ENCODE peak calls at places on chromosomes 7 and 10, in nine cellular contexts. D is left lung, N is GM23338, A is heart right ventricle, T is A673, I is IMR-90, R is cardiac muscle cell, B is ovary, Z is adrenal gland. V is an unnamed sample. For H3K36me3 and H3K27me3, the result is how much of the 10 kb centered on the place peaks cover.

GRCh38 chr10:128180843-128181242 is 54.6 kb upstream of the MKI67 start:
- DNase-seq in D (no peak), N (no peak), A (no peak), T (no peak), I (no peak), R (no peak), B (no peak), Z (no peak), V (no peak)

GRCh38 chr10:12103743-12104142 is 25.7 kb upstream of the SEC61A2 start:
- DNase-seq in D (no peak), N (no peak), A (no peak), T (no peak), I (no peak), R (no peak), B (no peak), Z (no peak), V (no peak)

GRCh38 chr10:68082815-68083395 is 7.8 kb upstream of the HERC4 start:
- DNase-seq in D (no peak), N (peak), A (no peak), T (peak), I (peak), R (no peak), B (no peak), Z (no peak), V (no peak)

GRCh38 chr7:100685049-100685605 is 8.9 kb downstream of the GIGYF1 start:
- DNase-seq in D (no peak), N (no peak), A (no peak), T (no peak), I (no peak), R (no peak), B (no peak), Z (no peak), V (no peak)

GRCh38 chr10:4541292-4541691 is 284.7 kb upstream of the AKR1E2 start:
- DNase-seq in D (no peak), N (no peak), A (no peak), T (no peak), I (peak), R (no peak), B (no peak), Z (no peak), V (peak)

GRCh38 chr7:31373337-31374289 is 33.1 kb upstream of the NEUROD6 start:
- DNase-seq in D (no peak), N (peak), A (no peak), T (peak), I (peak), R (peak), B (no peak), Z (peak), V (peak)

GRCh38 chr10:132939957-132940790 is 2.2 kb downstream of the CFAP46 start:
- DNase-seq in D (no peak), N (peak), A (no peak), T (no peak), I (peak), R (peak), B (no peak), Z (peak), V (peak)

GRCh38 chr10:6278519-6279120 is 75.9 kb downstream of the PFKFB3 start:
- DNase-seq in D (no peak), N (no peak), A (no peak), T (peak), I (no peak), R (peak), B (no peak), Z (no peak), V (no peak)

GRCh38 chr10:12961416-12961815 is 40.1 kb downstream of the CCDC3 start:
- DNase-seq in D (no peak), N (no peak), A (no peak), T (no peak), I (no peak), R (no peak), B (peak), Z (no peak), V (no peak)

GRCh38 chr7:1646957-1647891 is 22.9 kb upstream of the ELFN1 start:
- DNase-seq in D (no peak), N (no peak), A (peak), T (peak), I (no peak), R (no peak), B (no peak), Z (no peak), V (no peak)

GRCh38 chr7:92904292-92905131 is 68.1 kb upstream of the CDK6 start:
- DNase-seq in D (no peak), N (peak), A (no peak), T (peak), I (peak), R (no peak), B (no peak), Z (no peak), V (peak)

GRCh38 chr7:135234727-135235126 is 1.1 kb downstream of the STRA8 start:
- DNase-seq in D (no peak), N (no peak), A (no peak), T (no peak), I (no peak), R (no peak), B (no peak), Z (no peak), V (no peak)

GRCh38 chr10:126082067-126082466 is 185.7 kb downstream of the FANK1 start:
- DNase-seq in D (no peak), N (no peak), A (no peak), T (no peak), I (no peak), R (no peak), B (no peak), Z (no peak), V (no peak)

GRCh38 chr7:120060283-120060682 is 212.7 kb upstream of the KCND2 start:
- DNase-seq in D (no peak), N (no peak), A (no peak), T (no peak), I (peak), R (no peak), B (no peak), Z (no peak), V (no peak)

GRCh38 chr10:18577823-18578685 is 73.3 kb downstream of the NSUN6 start:
- DNase-seq in D (no peak), N (no peak), A (no peak), T (no peak), I (no peak), R (no peak), B (no peak), Z (no peak), V (no peak)

GRCh38 chr10:18583575-18584270 is 67.7 kb downstream of the NSUN6 start:
- DNase-seq in D (no peak), N (no peak), A (no peak), T (peak), I (no peak), R (no peak), B (no peak), Z (no peak), V (no peak)

GRCh38 chr10:18582803-18583202 is 68.6 kb downstream of the NSUN6 start:
- DNase-seq in D (no peak), N (no peak), A (no peak), T (no peak), I (peak), R (peak), B (no peak), Z (no peak), V (no peak)
- H3K36me3 ChIP-seq in D (under half), N (under half), A (under half), T (under half), I (under half), R (under half), B (under half), Z (under half), V (under half)

GRCh38 chr10:122342293-122343134 is 32.0 kb upstream of the PLEKHA1 start:
- DNase-seq in D (no peak), N (peak), A (no peak), T (peak), I (peak), R (peak), B (peak), Z (peak), V (peak)
- H3K4me3 ChIP-seq in D (no peak), N (no peak), A (no peak), T (no peak), I (no peak), R (no peak), B (no peak), Z (no peak), V (no peak)

DNA sequence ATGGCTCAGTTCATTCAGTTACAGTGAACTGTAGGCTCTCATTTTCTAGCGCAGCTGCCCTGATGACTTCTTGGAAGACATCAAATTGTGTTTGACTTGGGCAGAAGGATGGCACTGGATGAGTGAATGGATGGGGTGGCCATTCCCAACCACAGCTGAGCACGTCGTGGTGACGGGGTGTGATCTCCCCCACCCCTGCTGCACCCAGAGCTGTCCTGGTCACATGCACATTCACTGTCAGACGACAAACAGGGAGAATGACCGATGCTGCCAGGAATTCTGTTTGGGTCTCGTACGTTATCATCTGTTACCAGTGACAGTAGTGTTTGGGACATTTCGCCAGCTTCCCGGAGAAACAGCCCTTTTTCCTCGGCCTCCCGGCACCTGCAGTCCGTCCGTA is 623.2 kb downstream of the SDK1 start:
- DNase-seq in D (no peak), N (no peak), A (no peak), T (no peak), I (no peak), R (no peak), B (no peak), Z (no peak), V (no peak)
- H3K27me3 ChIP-seq in D (under half), N (under half), A (under half), T (under half), I (under half), R (under half), B (under half), Z (under half), V (under half)

GRCh38 chr10:70515035-70515702 is 36.6 kb downstream of the PALD1 start:
- DNase-seq in D (no peak), N (no peak), A (no peak), T (no peak), I (no peak), R (no peak), B (no peak), Z (no peak), V (no peak)
- H3K36me3 ChIP-seq in D (under half), N (under half), A (under half), T (under half), I (under half), R (under half), B (under half), Z (under half), V (under half)